ENCODE peak calls at places on chromosomes 5 and 9, in five cellular contexts. One of them, this sample, is unnamed.

GRCh38 chr9:99019523-99020331 is 76.0 kb downstream of the COL15A1 start:
- DNase-seq in omental fat pad: no peak
- DNase-seq in GM12892: no peak
- DNase-seq in dermis microvascular lymphatic vessel endothelial cell: peak; percentile 49
- DNase-seq in NCI-H69: no peak
- DNase-seq in this sample: no peak

GRCh38 chr9:87581513-87581912 is 83.8 kb downstream of the DAPK1 start:
- DNase-seq in GM12892: no peak
- DNase-seq in dermis microvascular lymphatic vessel endothelial cell: peak; percentile 52
- DNase-seq in omental fat pad: no peak
- DNase-seq in NCI-H69: no peak
- DNase-seq in this sample: no peak

GRCh38 chr5:72268753-72269410 is 51.2 kb downstream of the MRPS27 start:
- DNase-seq in omental fat pad: no peak
- DNase-seq in GM12892: no peak
- DNase-seq in NCI-H69: peak; percentile 91
- DNase-seq in dermis microvascular lymphatic vessel endothelial cell: peak; percentile 73
- DNase-seq in this sample: peak; percentile 63

GRCh38 chr5:127290019-127290945 is at the start of gene MEGF10:
- DNase-seq in dermis microvascular lymphatic vessel endothelial cell: peak; percentile 45
- DNase-seq in GM12892: peak; percentile 28
- DNase-seq in omental fat pad: no peak
- DNase-seq in NCI-H69: peak; percentile 53
- DNase-seq in this sample: peak; percentile 59

GRCh38 chr9:7790022-7790818 is 9.4 kb downstream of the DMAC1 start:
- DNase-seq in GM12892: no peak
- DNase-seq in NCI-H69: peak; percentile 51
- DNase-seq in dermis microvascular lymphatic vessel endothelial cell: no peak
- DNase-seq in omental fat pad: no peak
- DNase-seq in this sample: peak; percentile 14

GRCh38 chr9:121196389-121196788 is 5.3 kb downstream of the RAB14 start:
- DNase-seq in GM12892: no peak
- DNase-seq in NCI-H69: no peak
- DNase-seq in omental fat pad: no peak
- DNase-seq in dermis microvascular lymphatic vessel endothelial cell: no peak
- DNase-seq in this sample: no peak

GRCh38 chr9:116027096-116027495 is 126.5 kb upstream of the PAPPA start:
- DNase-seq in omental fat pad: no peak
- DNase-seq in dermis microvascular lymphatic vessel endothelial cell: no peak
- DNase-seq in GM12892: no peak
- DNase-seq in NCI-H69: peak; percentile 45
- DNase-seq in this sample: no peak

GRCh38 chr5:378301-378891 is 56.9 kb downstream of the AHRR start:
- DNase-seq in NCI-H69: no peak
- DNase-seq in GM12892: no peak
- DNase-seq in dermis microvascular lymphatic vessel endothelial cell: no peak
- DNase-seq in omental fat pad: no peak
- DNase-seq in this sample: no peak

GRCh38 chr5:172771439-172772111 is 580 bp upstream of the DUSP1 start:
- DNase-seq in dermis microvascular lymphatic vessel endothelial cell: peak; percentile 70
- DNase-seq in GM12892: no peak
- DNase-seq in omental fat pad: no peak
- DNase-seq in NCI-H69: peak; percentile 67
- DNase-seq in this sample: no peak

GRCh38 chr9:33476503-33476902 is 2.8 kb upstream of the NOL6 start:
- DNase-seq in GM12892: no peak
- DNase-seq in dermis microvascular lymphatic vessel endothelial cell: no peak
- DNase-seq in omental fat pad: no peak
- DNase-seq in NCI-H69: no peak
- DNase-seq in this sample: no peak

GRCh38 chr5:54093081-54093492 is 217.3 kb downstream of the ARL15 start:
- DNase-seq in dermis microvascular lymphatic vessel endothelial cell: no peak
- DNase-seq in omental fat pad: no peak
- DNase-seq in GM12892: no peak
- DNase-seq in NCI-H69: peak; percentile 97
- DNase-seq in this sample: no peak

GRCh38 chr9:90095682-90096081 is 490.9 kb downstream of the GADD45G start:
- DNase-seq in NCI-H69: peak; percentile 98
- DNase-seq in dermis microvascular lymphatic vessel endothelial cell: no peak
- DNase-seq in omental fat pad: no peak
- DNase-seq in GM12892: no peak
- DNase-seq in this sample: peak; percentile 97

GRCh38 chr9:70561805-70562395 is 147.4 kb upstream of the KLF9 start:
- DNase-seq in dermis microvascular lymphatic vessel endothelial cell: no peak
- DNase-seq in omental fat pad: no peak
- DNase-seq in GM12892: no peak
- DNase-seq in NCI-H69: no peak
- DNase-seq in this sample: no peak

GRCh38 chr9:72539824-72540347 is 18.5 kb downstream of the TMC1 start:
- DNase-seq in NCI-H69: peak; percentile 57
- DNase-seq in dermis microvascular lymphatic vessel endothelial cell: no peak
- DNase-seq in omental fat pad: no peak
- DNase-seq in GM12892: no peak
- DNase-seq in this sample: no peak

GRCh38 chr5:116553366-116553765 is 21.3 kb downstream of the SEMA6A start:
- DNase-seq in dermis microvascular lymphatic vessel endothelial cell: no peak
- DNase-seq in omental fat pad: no peak
- DNase-seq in NCI-H69: peak; percentile 92
- DNase-seq in GM12892: no peak
- DNase-seq in this sample: no peak

GRCh38 chr9:87464110-87464991 is 33.3 kb upstream of the DAPK1 start:
- DNase-seq in dermis microvascular lymphatic vessel endothelial cell: peak; percentile 34
- DNase-seq in NCI-H69: peak; percentile 52
- DNase-seq in GM12892: no peak
- DNase-seq in omental fat pad: no peak
- DNase-seq in this sample: no peak

GRCh38 chr5:187617-188451 is 3.5 kb upstream of the LRRC14B start:
- DNase-seq in GM12892: no peak
- DNase-seq in dermis microvascular lymphatic vessel endothelial cell: no peak
- DNase-seq in omental fat pad: no peak
- DNase-seq in NCI-H69: peak; percentile 31
- DNase-seq in this sample: no peak

GRCh38 chr9:138116521-138116920 is 238.9 kb downstream of the CACNA1B start:
- DNase-seq in GM12892: no peak
- DNase-seq in omental fat pad: no peak
- DNase-seq in dermis microvascular lymphatic vessel endothelial cell: no peak
- DNase-seq in NCI-H69: no peak
- DNase-seq in this sample: no peak

GRCh38 chr5:1244255-1244654 is 19.1 kb downstream of the SLC6A18 start:
- DNase-seq in omental fat pad: no peak
- DNase-seq in NCI-H69: no peak
- DNase-seq in GM12892: no peak
- DNase-seq in dermis microvascular lymphatic vessel endothelial cell: no peak
- DNase-seq in this sample: no peak

GRCh38 chr5:115351356-115352195 is 55.1 kb upstream of the CCDC112 start:
- DNase-seq in omental fat pad: no peak
- DNase-seq in dermis microvascular lymphatic vessel endothelial cell: peak; percentile 74
- DNase-seq in GM12892: no peak
- DNase-seq in NCI-H69: peak; percentile 77
- DNase-seq in this sample: no peak

GRCh38 chr5:7501066-7501465 is 105.1 kb downstream of the ADCY2 start:
- DNase-seq in dermis microvascular lymphatic vessel endothelial cell: no peak
- DNase-seq in GM12892: no peak
- DNase-seq in NCI-H69: no peak
- DNase-seq in omental fat pad: no peak
- DNase-seq in this sample: no peak

GRCh38 chr9:121979736-121980135 is 113.4 kb downstream of the TTLL11 start:
- DNase-seq in dermis microvascular lymphatic vessel endothelial cell: no peak
- DNase-seq in GM12892: no peak
- DNase-seq in NCI-H69: no peak
- DNase-seq in omental fat pad: no peak
- DNase-seq in this sample: no peak

GRCh38 chr9:114280636-114281315 is 42.1 kb upstream of the ORM1 start:
- DNase-seq in NCI-H69: no peak
- DNase-seq in omental fat pad: peak; percentile 7
- DNase-seq in GM12892: no peak
- DNase-seq in dermis microvascular lymphatic vessel endothelial cell: no peak
- DNase-seq in this sample: peak; percentile 3

This sample was measured in WERI-Rb-1.